ENCODE peak calls at places on chromosomes 6 and 20, in ten cellular contexts. C, E, P, T, I, R, K, F, N and M are unnamed samples.

GRCh38 chr6:45116714-45117410 is 211.3 kb upstream of the RUNX2 start:
- DNase-seq in C (no peak), P (peak; percentile 56), R (no peak), T (no peak), E (no peak), N (peak; percentile 27), F (no peak), I (no peak), K (no peak), M (peak; percentile 67)

GRCh38 chr20:53576195-53576580 is 17.5 kb downstream of the ZNF217 start:
- DNase-seq in E (peak; percentile 48), K (no peak), F (no peak), N (no peak), T (peak; percentile 10), R (peak; percentile 18), P (no peak), C (no peak), I (no peak), M (no peak)

GRCh38 chr6:148109732-148110131 is 232.9 kb upstream of the SASH1 start:
- DNase-seq in P (no peak), C (no peak), R (no peak), K (no peak), E (no peak), T (peak; percentile 76), F (no peak), N (no peak), I (no peak), M (no peak)

GRCh38 chr6:164048840-164049239 is 634.3 kb downstream of the QKI start:
- DNase-seq in K (no peak), N (no peak), C (no peak), E (no peak), I (no peak), T (no peak), R (no peak), F (no peak), P (no peak), M (no peak)

GRCh38 chr20:24100370-24101011 is 111.9 kb upstream of the GGTLC1 start:
- DNase-seq in K (peak; percentile 66), R (peak; percentile 32), N (no peak), C (peak; percentile 72), E (peak; percentile 75), P (peak; percentile 34), F (peak; percentile 70), I (no peak), T (peak; percentile 55), M (no peak)

GRCh38 chr20:61763740-61764400 is 301.8 kb downstream of the TAF4 start:
- DNase-seq in P (no peak), E (no peak), T (no peak), I (no peak), N (no peak), C (peak; percentile 28), K (no peak), F (no peak), R (no peak), M (no peak)

GRCh38 chr6:1497593-1498105 is 108.3 kb downstream of the FOXF2 start:
- DNase-seq in C (peak; percentile 54), N (no peak), F (no peak), I (no peak), T (no peak), R (no peak), K (no peak), E (no peak), P (no peak), M (no peak)

GRCh38 chr6:107237992-107238660 is 122.8 kb upstream of the BEND3 start:
- DNase-seq in K (no peak), I (no peak), N (no peak), P (no peak), T (no peak), R (no peak), E (no peak), C (no peak), F (no peak), M (no peak)

GRCh38 chr6:168110437-168110836 is 31.4 kb upstream of the FRMD1 start:
- DNase-seq in F (no peak), K (no peak), N (no peak), T (no peak), I (no peak), E (no peak), P (no peak), C (no peak), R (no peak), M (no peak)

GRCh38 chr20:38067717-38068365 is 34.3 kb downstream of the RPRD1B start:
- DNase-seq in I (no peak), P (no peak), F (no peak), E (peak; percentile 61), K (no peak), T (no peak), N (no peak), R (no peak), C (no peak), M (no peak)

GRCh38 chr20:63260943-63261807 is 6.9 kb upstream of the NKAIN4 start:
- DNase-seq in N (no peak), I (no peak), R (no peak), E (no peak), P (no peak), K (no peak), F (peak; percentile 69), C (no peak), T (no peak), M (no peak)

GRCh38 chr6:92777146-92777740 is 642.1 kb downstream of the EPHA7 start:
- DNase-seq in F (peak; percentile 12), T (no peak), K (no peak), C (no peak), R (no peak), E (no peak), I (no peak), N (no peak), P (peak; percentile 31), M (no peak)

GRCh38 chr6:111922454-111923297 is 49.4 kb upstream of the FYN start:
- DNase-seq in E (no peak), F (no peak), P (peak; percentile 8), K (no peak), R (no peak), N (peak; percentile 38), T (no peak), C (no peak), I (no peak), M (no peak)

GRCh38 chr6:163386329-163386910 is 28.1 kb upstream of the QKI start:
- DNase-seq in E (peak; percentile 1), C (peak; percentile 27), I (no peak), F (no peak), N (no peak), P (no peak), R (no peak), K (no peak), T (no peak), M (no peak)

GRCh38 chr20:33673411-33674293 is 576 bp downstream of the NECAB3 start:
- DNase-seq in P (no peak), T (no peak), C (peak; percentile 64), N (no peak), E (no peak), K (no peak), F (no peak), I (no peak), R (no peak), M (no peak)

DNA sequence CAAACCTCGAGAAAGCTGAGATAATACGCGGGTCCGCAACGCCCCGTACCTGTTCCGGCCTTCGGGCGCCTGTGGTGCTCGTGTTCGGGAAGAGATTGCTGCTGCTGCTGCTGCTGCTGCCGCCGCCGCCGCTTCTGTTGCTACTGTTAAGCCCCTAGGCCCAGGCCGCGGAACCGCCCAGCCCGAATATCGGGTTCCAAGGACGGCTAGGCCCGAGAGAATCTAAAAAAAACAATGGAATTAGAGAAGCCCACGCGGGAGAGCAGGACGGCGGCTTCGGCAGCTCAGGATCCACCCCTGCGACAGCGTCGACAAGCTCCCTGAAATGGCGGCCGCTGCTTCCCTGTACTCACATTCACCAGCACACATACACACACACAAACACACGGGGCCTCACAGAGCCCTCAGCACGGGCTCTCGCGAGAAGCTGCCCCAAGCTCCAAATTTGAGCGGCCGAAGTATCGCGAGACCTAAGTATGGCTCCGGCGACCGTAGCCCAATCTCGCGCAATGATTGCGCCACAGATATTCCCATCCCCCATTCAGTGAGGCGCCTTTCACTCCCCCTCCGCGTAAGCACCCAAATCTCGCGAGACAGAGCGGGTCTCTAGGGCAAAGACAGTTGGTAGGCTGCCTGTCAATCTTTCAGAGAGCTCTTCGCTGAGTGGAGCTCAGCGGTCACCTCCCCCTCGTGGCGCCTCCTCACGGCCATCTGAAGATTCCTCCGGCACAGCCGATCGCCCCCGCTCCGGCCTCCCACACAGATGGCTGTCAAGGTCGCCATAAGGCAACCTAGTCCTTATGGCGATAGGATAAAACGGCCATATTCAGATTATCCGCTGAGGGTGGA is at the start of gene RBM39:
- DNase-seq in N (peak; percentile 100), I (peak; percentile 99), R (peak; percentile 100), C (peak; percentile 100), F (peak; percentile 100), E (peak; percentile 100), P (peak; percentile 100), K (peak; percentile 99), T (peak; percentile 99), M (peak; percentile 99)
- TF ChIP-seq CTCF in N (peak; percentile 41), I (peak; percentile 59), R (no peak), C (peak; percentile 63), F (peak; percentile 70), E (peak; percentile 37), P (peak; percentile 56), K (peak; percentile 44), T (peak; percentile 29), M (peak; percentile 73)

GRCh38 chr20:57435498-57436222 is 44.5 kb downstream of the RBM38 start:
- DNase-seq in T (peak; percentile 86), N (no peak), F (peak; percentile 99), P (no peak), E (peak; percentile 70), R (peak; percentile 82), K (peak; percentile 51), I (peak; percentile 86), C (peak; percentile 72), M (no peak)
- TF ChIP-seq CTCF in T (no peak), N (no peak), F (peak; percentile 79), P (no peak), E (no peak), R (no peak), K (no peak), I (no peak), C (no peak), M (no peak)

DNA sequence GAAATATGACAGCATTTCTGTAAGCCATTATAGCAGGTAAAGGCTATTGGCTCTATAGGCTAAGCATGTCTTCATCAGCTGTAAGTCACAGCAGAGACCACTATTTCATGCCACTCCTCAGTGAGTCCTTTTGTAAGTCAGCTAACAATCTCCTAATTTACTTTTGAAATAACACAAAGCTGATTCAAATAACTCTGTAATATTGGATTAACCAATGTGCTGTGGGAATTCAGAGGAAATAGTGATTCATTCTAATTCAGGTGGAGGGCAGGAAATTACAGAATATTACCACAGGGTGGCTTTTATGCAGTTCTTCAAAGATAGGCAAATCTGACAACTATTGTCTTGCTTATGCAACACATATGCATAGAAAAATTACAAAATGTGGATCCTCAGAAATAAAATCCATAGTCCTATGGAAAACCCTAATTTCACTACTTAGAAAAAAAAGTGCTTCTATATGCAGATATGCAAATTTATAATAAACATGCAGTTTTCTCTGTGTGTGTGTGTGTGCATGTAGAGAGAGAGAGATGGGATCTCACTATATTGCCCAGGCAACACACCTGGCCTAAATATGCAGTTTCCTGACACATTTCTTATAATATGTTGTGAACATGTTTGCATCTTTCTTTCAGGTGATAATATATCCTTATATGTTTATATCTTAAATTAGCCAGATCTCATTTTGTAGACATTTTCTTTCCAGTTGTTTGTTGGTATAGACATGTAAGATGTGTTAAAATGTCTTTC is 4.8 kb upstream of the SMIM28 start:
- DNase-seq in E (no peak), I (no peak), R (no peak), K (no peak), T (no peak), N (no peak), F (no peak), C (no peak), P (no peak), M (no peak)
- TF ChIP-seq CTCF in E (no peak), I (no peak), R (no peak), K (peak; percentile 8), T (no peak), N (no peak), F (no peak), C (peak; percentile 44), P (no peak), M (no peak)

GRCh38 chr20:58692579-58693225 is at the start of gene NPEPL1:
- DNase-seq in R (peak; percentile 78), P (no peak), C (peak; percentile 81), T (peak; percentile 81), F (no peak), K (peak; percentile 55), E (peak; percentile 64), N (peak; percentile 48), I (no peak), M (no peak)
- TF ChIP-seq CTCF in R (no peak), P (no peak), C (no peak), T (peak; percentile 12), F (no peak), K (no peak), E (peak; percentile 24), N (no peak), I (no peak), M (peak; percentile 20)